ENCODE peak calls at places on chromosome 10, in ten cellular contexts. Z is dermis microvascular lymphatic vessel endothelial cell; F is right lobe of liver; G is H7; K is WTC11; U is activated naive CD8-positive, alpha-beta T cell treated with anti-CD3 and anti-CD28 coated beads, Interleukin-2, amount 50 U/mL, for 24 hours; A is fibroblast of villous mesenchyme; V is activated T-helper 1 cell treated with anti-CD3 and anti-CD28 coated beads, Interleukin-12 subunit alpha, Interleukin-12 subunit beta, Interleukin-2, Interleukin-4 antibody, amounts not matched to agents 30 ng/mL and 10 ng/mL and 1 ng/mL, durations not matched to agents 14 hours and 24 hours and 36 hours; L is upper lobe of left lung; Y is activated naive CD4-positive, alpha-beta T cell. M is an unnamed sample.

GRCh38 chr10:122021421-122021820 is 32.5 kb downstream of the TACC2 start:
- DNase-seq in Y (no peak), U (no peak), Z (no peak), G (no peak), F (no peak), A (peak), K (no peak), L (no peak), V (no peak), M (no peak)

GRCh38 chr10:62231371-62231770 is 37.3 kb downstream of the RTKN2 start:
- DNase-seq in Y (no peak), K (no peak), L (no peak), V (no peak), Z (peak), F (no peak), A (peak), G (no peak), U (no peak), M (no peak)

GRCh38 chr10:88243847-88244730 is 339.0 kb downstream of the RNLS start:
- DNase-seq in F (peak), K (no peak), A (peak), Y (no peak), Z (peak), V (no peak), L (no peak), U (no peak), G (no peak), M (peak)

GRCh38 chr10:123380491-123381085 is 226.4 kb downstream of the BUB3 start:
- DNase-seq in U (no peak), K (no peak), L (no peak), A (peak), G (no peak), Y (no peak), V (no peak), Z (no peak), F (no peak), M (peak)

GRCh38 chr10:34505338-34505737 is 309.8 kb downstream of the PARD3 start:
- DNase-seq in G (no peak), K (no peak), U (no peak), L (no peak), Z (no peak), V (no peak), A (no peak), F (no peak), Y (no peak), M (no peak)

GRCh38 chr10:126157127-126157526 is 231.2 kb downstream of the ADAM12 start:
- DNase-seq in A (no peak), Z (no peak), Y (no peak), V (no peak), L (no peak), G (no peak), F (no peak), K (no peak), U (no peak), M (no peak)

GRCh38 chr10:100502926-100503480 is 16.7 kb downstream of the SEC31B start:
- DNase-seq in U (no peak), K (no peak), A (no peak), Z (no peak), Y (no peak), G (no peak), L (no peak), F (no peak), V (no peak), M (no peak)

GRCh38 chr10:3452234-3452633 is 279.7 kb upstream of the PITRM1 start:
- DNase-seq in K (no peak), G (peak), L (no peak), A (peak), Z (peak), U (no peak), V (no peak), Y (no peak), F (no peak), M (no peak)

GRCh38 chr10:29555091-29555745 is 79.6 kb downstream of the SVIL start:
- DNase-seq in A (no peak), Z (no peak), F (no peak), G (no peak), K (no peak), U (no peak), Y (no peak), V (no peak), L (no peak), M (no peak)

GRCh38 chr10:35456784-35457183 is 120.5 kb downstream of the CCNY start:
- DNase-seq in V (no peak), L (no peak), G (no peak), F (no peak), Z (no peak), Y (no peak), U (no peak), K (no peak), A (no peak), M (no peak)

GRCh38 chr10:92574545-92575377 is 868 bp upstream of the IDE start:
- DNase-seq in Z (no peak), U (no peak), K (no peak), A (no peak), G (peak), Y (no peak), L (no peak), F (no peak), V (no peak), M (no peak)

GRCh38 chr10:3393958-3394357 is 221.4 kb upstream of the PITRM1 start:
- DNase-seq in Y (no peak), U (no peak), Z (no peak), G (no peak), V (no peak), K (no peak), A (no peak), L (no peak), F (no peak), M (no peak)

GRCh38 chr10:74683621-74684114 is 142.7 kb upstream of the KAT6B start:
- DNase-seq in L (no peak), Y (no peak), U (no peak), F (no peak), K (no peak), A (peak), G (no peak), Z (no peak), V (no peak), M (no peak)

GRCh38 chr10:79938728-79939380 is 10.1 kb downstream of the SFTPD start:
- DNase-seq in V (no peak), L (peak), K (no peak), U (peak), G (no peak), F (no peak), Z (peak), A (no peak), Y (no peak), M (no peak)

GRCh38 chr10:73812662-73813061 is 1.3 kb upstream of the NDST2 start:
- DNase-seq in F (peak), Y (no peak), V (no peak), Z (no peak), L (no peak), A (no peak), U (no peak), K (peak), G (peak), M (no peak)

GRCh38 chr10:11678074-11678793 is 63.9 kb upstream of the ECHDC3 start:
- DNase-seq in F (no peak), K (no peak), U (peak), Z (no peak), G (no peak), Y (no peak), V (no peak), L (no peak), A (peak), M (no peak)

GRCh38 chr10:103824281-103824680 is 31.1 kb downstream of the SH3PXD2A start:
- DNase-seq in L (no peak), Z (no peak), V (no peak), F (no peak), G (no peak), A (no peak), K (no peak), Y (no peak), U (no peak), M (no peak)

GRCh38 chr10:3107426-3107961 is 40.1 kb downstream of the PFKP start:
- DNase-seq in Z (no peak), V (no peak), U (no peak), A (peak), G (no peak), L (peak), Y (no peak), K (no peak), F (peak), M (no peak)

GRCh38 chr10:92851003-92851402 is 2.7 kb downstream of the EXOC6 start:
- DNase-seq in K (no peak), Z (no peak), L (no peak), Y (no peak), V (no peak), F (no peak), U (no peak), G (no peak), A (no peak), M (no peak)

GRCh38 chr10:13678444-13678843 is 91.7 kb downstream of the PRPF18 start:
- DNase-seq in Y (no peak), K (no peak), L (no peak), Z (no peak), V (no peak), A (no peak), U (no peak), G (no peak), F (peak), M (no peak)

GRCh38 chr10:52653510-52653909 is 119.1 kb downstream of the MBL2 start:
- DNase-seq in V (no peak), Y (no peak), G (no peak), L (no peak), A (peak), F (no peak), U (no peak), Z (no peak), K (no peak), M (no peak)

GRCh38 chr10:4450981-4451501 is 375.0 kb upstream of the AKR1E2 start:
- DNase-seq in V (no peak), U (no peak), Z (peak), G (no peak), L (no peak), F (no peak), Y (no peak), K (no peak), A (peak), M (no peak)

GRCh38 chr10:5042922-5043321 is 39.3 kb upstream of the AKR1C2 start:
- DNase-seq in A (no peak), V (no peak), F (no peak), Z (no peak), Y (no peak), L (no peak), U (no peak), K (no peak), G (no peak), M (no peak)

GRCh38 chr10:95276367-95277200 is 14.2 kb downstream of the PDLIM1 start:
- DNase-seq in L (no peak), A (peak), F (no peak), G (no peak), Y (no peak), U (no peak), V (no peak), K (no peak), Z (no peak), M (no peak)

GRCh38 chr10:5628798-5629788 is 37.3 kb downstream of the ASB13 start:
- DNase-seq in V (no peak), U (no peak), G (no peak), K (no peak), Z (peak), Y (no peak), L (no peak), F (no peak), A (peak), M (no peak)

GRCh38 chr10:31186225-31187010 is 132.6 kb upstream of the ZEB1 start:
- DNase-seq in A (no peak), F (no peak), G (peak), Y (no peak), K (peak), L (no peak), V (no peak), U (no peak), Z (peak), M (peak)

GRCh38 chr10:49220031-49220430 is 31.8 kb upstream of the TMEM273 start:
- DNase-seq in G (no peak), A (peak), U (no peak), Z (no peak), L (no peak), V (no peak), F (no peak), Y (no peak), K (no peak), M (no peak)

GRCh38 chr10:89360153-89360552 is 17.7 kb upstream of the IFIT1B start:
- DNase-seq in A (no peak), F (no peak), U (no peak), K (no peak), L (no peak), V (no peak), Z (no peak), G (no peak), Y (no peak), M (no peak)

GRCh38 chr10:43225787-43226153 is 41.1 kb downstream of the RASGEF1A start:
- DNase-seq in F (peak), G (peak), Y (no peak), L (peak), U (peak), K (peak), A (no peak), Z (no peak), V (no peak), M (no peak)

GRCh38 chr10:68088030-68088396 is 12.9 kb upstream of the HERC4 start:
- DNase-seq in U (no peak), L (no peak), V (no peak), K (no peak), Z (no peak), Y (no peak), A (no peak), G (no peak), F (no peak), M (no peak)

M was measured in retina.